ENCODE peak calls at places on chromosomes 5 and 9, in eight cellular contexts. E is foreskin keratinocyte, R is IMR-90, O is A673, C is psoas muscle, I is mesendoderm, B is adrenal gland, M is H7. X is an unnamed sample.

GRCh38 chr9:33117306-33117705 is 40.8 kb upstream of the SMU1 start:
- DNase-seq in O (no peak), C (no peak), R (no peak), M (no peak), B (no peak), E (no peak), I (no peak), X (no peak)

GRCh38 chr5:150147580-150148407 is 7.9 kb downstream of the PDGFRB start:
- DNase-seq in B (no peak), O (no peak), E (no peak), C (no peak), M (no peak), R (no peak), I (no peak), X (no peak)

GRCh38 chr9:104090578-104090977 is 3.5 kb upstream of the SMC2 start:
- DNase-seq in I (no peak), C (no peak), B (no peak), M (no peak), E (no peak), O (no peak), R (no peak), X (no peak)

GRCh38 chr5:20694121-20694520 is 706.1 kb upstream of the CDH18 start:
- DNase-seq in B (no peak), O (no peak), E (peak; percentile 26), R (no peak), M (no peak), I (no peak), C (no peak), X (no peak)

GRCh38 chr5:123545506-123545905 is 33.5 kb downstream of the CSNK1G3 start:
- DNase-seq in R (no peak), E (no peak), B (no peak), I (peak; percentile 53), C (no peak), O (peak; percentile 61), M (no peak), X (no peak)

GRCh38 chr5:137858223-137858916 is 9.3 kb upstream of the MYOT start:
- DNase-seq in E (no peak), C (no peak), O (no peak), R (peak; percentile 7), M (no peak), I (no peak), B (no peak), X (no peak)

GRCh38 chr9:110919609-110920008 is 118.7 kb downstream of the LPAR1 start:
- DNase-seq in B (no peak), E (peak; percentile 63), I (no peak), R (peak; percentile 90), O (peak; percentile 60), C (no peak), M (no peak), X (no peak)

GRCh38 chr9:131707677-131708612 is 31.9 kb downstream of the RAPGEF1 start:
- DNase-seq in R (peak; percentile 81), C (peak; percentile 78), M (no peak), E (peak; percentile 73), O (peak; percentile 59), I (no peak), B (peak; percentile 91), X (no peak)

GRCh38 chr5:51387854-51388320 is 4.6 kb downstream of the ISL1 start:
- DNase-seq in M (peak; percentile 74), I (peak; percentile 68), O (no peak), R (no peak), B (no peak), C (no peak), E (peak; percentile 72), X (no peak)

GRCh38 chr9:75658301-75658919 is 232.1 kb upstream of the PCSK5 start:
- DNase-seq in B (no peak), M (no peak), O (no peak), C (no peak), E (no peak), I (peak; percentile 14), R (peak; percentile 45), X (no peak)

GRCh38 chr5:160511280-160511929 is 89.8 kb downstream of the PTTG1 start:
- DNase-seq in R (no peak), B (no peak), O (no peak), C (no peak), M (no peak), E (no peak), I (no peak), X (no peak)

GRCh38 chr5:31759925-31760324 is 121.0 kb downstream of the PDZD2 start:
- DNase-seq in O (no peak), R (no peak), C (no peak), I (no peak), E (no peak), M (no peak), B (no peak), X (no peak)

GRCh38 chr5:31761877-31762276 is 122.9 kb downstream of the PDZD2 start:
- DNase-seq in B (no peak), O (no peak), I (no peak), M (no peak), R (no peak), C (no peak), E (no peak), X (no peak)

GRCh38 chr5:31755299-31756053 is 116.5 kb downstream of the PDZD2 start:
- DNase-seq in I (no peak), M (no peak), C (no peak), B (no peak), R (no peak), E (no peak), O (no peak), X (no peak)

GRCh38 chr5:31757813-31758212 is 118.9 kb downstream of the PDZD2 start:
- DNase-seq in C (no peak), B (no peak), R (no peak), O (no peak), I (no peak), M (no peak), E (no peak), X (no peak)

DNA sequence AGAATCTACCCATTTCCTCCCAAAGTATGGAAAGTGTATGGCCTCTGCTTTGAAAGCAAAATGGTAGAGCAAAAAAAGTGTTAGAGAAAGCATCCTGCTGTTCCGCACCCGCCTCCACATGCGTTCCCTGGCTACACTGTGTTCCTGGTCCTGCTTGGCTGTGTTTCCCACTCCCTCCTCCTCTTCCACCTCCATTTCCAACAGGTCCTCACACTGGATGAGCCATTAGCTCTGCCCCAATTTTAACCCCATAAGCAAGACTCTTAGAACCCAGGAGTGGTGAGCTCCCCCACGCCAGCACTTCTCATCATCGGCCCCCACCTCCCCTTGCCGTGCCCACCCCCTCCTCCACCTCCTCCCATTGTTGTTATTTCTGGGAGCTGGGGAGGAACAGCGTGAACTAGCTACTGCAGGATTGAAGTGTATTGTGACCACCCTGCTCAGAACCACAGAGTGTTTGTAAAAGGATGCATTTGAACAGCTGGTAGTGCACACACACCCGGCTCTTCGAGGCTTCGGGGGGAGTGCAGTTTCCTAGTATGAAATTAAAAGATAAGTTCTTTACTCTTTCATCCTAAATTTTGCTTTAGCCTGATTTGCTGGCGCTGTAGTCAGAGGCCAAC is 120.0 kb downstream of the PDZD2 start:
- DNase-seq in C (no peak), R (no peak), M (no peak), B (no peak), O (no peak), I (no peak), E (no peak), X (no peak)
- H3K27me3 ChIP-seq in C (no peaks in the 10 kb centered on the region), R (peaks cover 16% of the 10 kb centered on the region), M (peaks cover 1% of the 10 kb centered on the region), B (no peaks in the 10 kb centered on the region), O (no peaks in the 10 kb centered on the region), I (no peaks in the 10 kb centered on the region), E (peaks cover 2% of the 10 kb centered on the region), X (no peaks in the 10 kb centered on the region)

DNA sequence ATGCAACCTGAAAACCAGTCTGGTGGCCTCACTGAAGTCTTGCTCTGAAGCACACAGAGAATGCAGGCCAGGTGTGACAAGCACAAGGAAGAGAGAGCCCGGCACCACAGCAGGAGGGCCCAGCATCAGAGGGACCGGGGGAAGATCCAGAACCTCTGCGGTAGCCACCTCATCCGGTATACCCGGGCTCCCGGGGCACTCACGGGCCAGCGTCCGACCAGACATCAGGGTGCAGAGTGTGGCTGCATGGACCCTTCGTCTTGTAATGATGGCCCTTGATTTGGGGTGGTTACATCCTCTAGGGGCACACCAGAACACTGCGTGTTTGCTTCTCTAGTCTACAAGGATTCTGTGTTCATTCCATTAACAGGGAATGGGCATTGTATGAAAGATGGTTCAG is 406.0 kb downstream of the GADD45G start:
- DNase-seq in E (no peak), O (no peak), R (no peak), M (no peak), I (no peak), C (no peak), B (no peak), X (no peak)
- H3K27me3 ChIP-seq in E (no peaks in the 10 kb centered on the region), O (no peaks in the 10 kb centered on the region), R (no peaks in the 10 kb centered on the region), M (no peaks in the 10 kb centered on the region), I (no peaks in the 10 kb centered on the region), C (no peaks in the 10 kb centered on the region), B (no peaks in the 10 kb centered on the region), X (no peaks in the 10 kb centered on the region)

DNA sequence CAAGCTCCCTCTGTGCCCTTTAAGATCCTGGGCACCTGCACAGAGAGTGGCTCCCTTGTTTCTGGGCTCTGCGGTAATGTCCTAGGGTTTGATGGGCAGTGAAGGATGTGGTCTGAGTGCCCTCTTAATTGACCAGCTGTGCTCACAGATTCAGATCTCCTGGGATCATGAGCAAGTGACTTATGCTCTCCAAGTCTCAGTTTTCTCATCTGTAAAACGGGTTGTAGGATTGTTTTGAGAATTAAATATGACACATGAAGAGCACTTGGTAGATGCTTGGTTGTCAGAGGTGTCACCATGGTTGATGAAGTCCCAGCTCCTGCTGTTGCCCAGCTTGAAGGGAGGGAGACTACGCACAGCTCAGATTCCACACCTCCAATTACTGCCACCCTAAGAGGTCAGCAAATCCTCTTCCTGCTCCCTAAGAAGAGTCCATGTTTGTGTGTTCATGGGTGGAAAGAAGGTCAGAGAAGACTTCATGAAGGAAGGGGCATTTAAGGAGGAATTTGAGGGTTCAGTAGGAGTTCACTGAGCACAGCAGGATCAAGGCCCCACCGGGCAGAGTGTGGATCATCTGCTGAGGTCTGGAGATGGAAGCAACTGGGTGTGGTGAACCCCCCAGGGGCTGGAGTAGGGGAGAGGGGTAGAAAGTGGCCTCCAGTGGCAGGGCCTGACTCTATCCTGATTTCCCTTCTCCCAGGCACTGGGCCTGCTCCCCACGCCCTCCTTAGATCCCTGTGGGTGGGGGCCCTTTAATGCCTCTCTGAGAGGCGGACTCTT is 1.4 kb upstream of the PSD2 start:
- DNase-seq in C (no peak), E (no peak), O (no peak), R (no peak), B (no peak), M (no peak), I (no peak), X (no peak)
- H3K27me3 ChIP-seq in C (no peaks in the 10 kb centered on the region), E (peaks cover 71% of the 10 kb centered on the region), O (peaks cover 56% of the 10 kb centered on the region), R (peaks cover 71% of the 10 kb centered on the region), B (peaks cover 33% of the 10 kb centered on the region), M (peaks cover 68% of the 10 kb centered on the region), I (peaks cover 50% of the 10 kb centered on the region), X (peaks cover 5% of the 10 kb centered on the region)

GRCh38 chr5:159053708-159054107 is 46.0 kb downstream of the EBF1 start:
- DNase-seq in R (no peak), E (no peak), I (peak; percentile 27), C (no peak), O (no peak), B (no peak), M (no peak), X (no peak)

GRCh38 chr5:159053216-159053615 is 46.5 kb downstream of the EBF1 start:
- DNase-seq in R (no peak), C (no peak), M (no peak), B (no peak), E (no peak), O (no peak), I (no peak), X (no peak)

GRCh38 chr5:159051431-159052281 is 48.1 kb downstream of the EBF1 start:
- DNase-seq in B (no peak), M (peak; percentile 73), E (no peak), O (peak; percentile 22), I (peak; percentile 73), C (peak; percentile 62), R (no peak), X (no peak)

GRCh38 chr5:159050408-159051091 is 49.2 kb downstream of the EBF1 start:
- DNase-seq in O (peak; percentile 66), B (no peak), M (peak; percentile 9), I (peak; percentile 39), C (no peak), E (no peak), R (peak; percentile 32), X (no peak)

GRCh38 chr5:159052282-159053011 is 47.3 kb downstream of the EBF1 start:
- DNase-seq in O (no peak), I (peak; percentile 21), M (peak; percentile 22), E (no peak), R (no peak), B (no peak), C (no peak), X (no peak)
- H3K27me3 ChIP-seq in O (no peaks in the 10 kb centered on the region), I (peaks cover 29% of the 10 kb centered on the region), M (peaks cover 76% of the 10 kb centered on the region), E (peaks cover 87% of the 10 kb centered on the region), R (no peaks in the 10 kb centered on the region), B (no peaks in the 10 kb centered on the region), C (peaks cover 4% of the 10 kb centered on the region), X (no peaks in the 10 kb centered on the region)

X was measured in lung.